ENCODE peak calls at places on chromosomes 7 and 10, in seven cellular contexts. E is neural crest cell; Y is activated CD4-positive, alpha-beta T cell treated with anti-CD3 and anti-CD28 coated beads for 36 hours; S is fibroblast of gingiva; B is upper lobe of right lung; L is breast epithelium; I is HTR-8/SVneo. D is an unnamed sample.
A peak's percentile ranks its signal among the peaks of the same experiment; 100 is the strongest.

GRCh38 chr10:29345144-29345892 is 56.4 kb downstream of the LYZL1 start:
- DNase-seq in Y (no peak), B (no peak), E (no peak), I (no peak), L (no peak), S (no peak), D (no peak)

GRCh38 chr7:110253083-110253482 is 837.8 kb upstream of the LRRN3 start:
- DNase-seq in S (no peak), Y (no peak), I (no peak), E (no peak), B (no peak), L (no peak), D (no peak)

GRCh38 chr10:97584060-97584797 is at the start of gene HOGA1:
- DNase-seq in Y (no peak), I (peak; percentile 94), L (peak; percentile 49), S (peak; percentile 88), E (no peak), B (peak; percentile 73), D (peak; percentile 84)

GRCh38 chr10:72310241-72310633 is 36.5 kb downstream of the DDIT4 start:
- DNase-seq in S (no peak), Y (no peak), B (no peak), L (no peak), I (no peak), E (no peak), D (no peak)

GRCh38 chr7:156956733-156957132 is 7.2 kb downstream of the NOM1 start:
- DNase-seq in I (no peak), S (no peak), Y (no peak), E (no peak), B (no peak), L (no peak), D (no peak)

GRCh38 chr10:92822060-92822634 is 26.2 kb upstream of the EXOC6 start:
- DNase-seq in Y (no peak), L (no peak), S (peak; percentile 68), B (no peak), I (peak; percentile 70), E (no peak), D (peak; percentile 67)

GRCh38 chr7:103613655-103614642 is 167.9 kb upstream of the SLC26A5 start:
- DNase-seq in L (no peak), E (no peak), I (no peak), B (no peak), S (no peak), Y (no peak), D (no peak)

GRCh38 chr10:102770792-102771191 is 27.0 kb downstream of the WBP1L start:
- DNase-seq in Y (no peak), E (no peak), S (no peak), I (no peak), L (no peak), B (no peak), D (no peak)

GRCh38 chr7:33926535-33926934 is 21.2 kb downstream of the BMPER start:
- DNase-seq in B (no peak), I (no peak), Y (no peak), L (no peak), S (peak; percentile 21), E (no peak), D (no peak)

GRCh38 chr10:125983161-125983560 is 86.8 kb downstream of the FANK1 start:
- DNase-seq in Y (no peak), I (no peak), B (no peak), L (no peak), E (no peak), S (no peak), D (no peak)

GRCh38 chr10:128186959-128187787 is 61.0 kb upstream of the MKI67 start:
- DNase-seq in S (no peak), E (no peak), B (no peak), I (no peak), Y (peak; percentile 42), L (no peak), D (no peak)

GRCh38 chr10:6115411-6115800 is 26.6 kb downstream of the RBM17 start:
- DNase-seq in B (no peak), S (no peak), Y (no peak), E (no peak), L (no peak), I (no peak), D (no peak)

GRCh38 chr10:67971311-67971710 is 86.9 kb downstream of the SIRT1 start:
- DNase-seq in I (no peak), L (no peak), S (no peak), E (no peak), B (no peak), Y (no peak), D (no peak)

GRCh38 chr10:24882047-24882698 is 70.2 kb downstream of the PRTFDC1 start:
- DNase-seq in E (no peak), I (no peak), Y (peak; percentile 66), S (peak; percentile 83), L (no peak), B (no peak), D (no peak)

GRCh38 chr10:73785721-73786511 is 510 bp downstream of the ZSWIM8 start:
- DNase-seq in I (peak; percentile 22), L (peak; percentile 51), E (no peak), B (peak; percentile 81), Y (peak; percentile 69), S (peak; percentile 43), D (no peak)